ENCODE peak calls at places on chromosomes 16 and 17, in five cellular contexts. X is HEK293T, V is GF-D8, E is neural crest cell, P is Calu3. O is an unnamed sample.

GRCh38 chr17:55717898-55718735 is 4.5 kb downstream of the TMEM100 start:
- DNase-seq in P (peak), V (no peak), X (peak), E (peak), O (no peak)

GRCh38 chr17:30323262-30323894 is 10.5 kb downstream of the TMIGD1 start:
- DNase-seq in X (no peak), E (no peak), P (peak), V (no peak), O (no peak)

GRCh38 chr16:14399397-14400284 is 230.4 kb downstream of the PARN start:
- DNase-seq in X (no peak), V (no peak), P (peak), E (no peak), O (peak)

GRCh38 chr17:231966-232807 is 50.7 kb upstream of the DOC2B start:
- DNase-seq in V (no peak), P (no peak), E (no peak), X (no peak), O (no peak)

GRCh38 chr16:27369806-27370205 is 32.2 kb upstream of the IL21R start:
- DNase-seq in V (no peak), E (no peak), P (no peak), X (no peak), O (no peak)

GRCh38 chr16:14088155-14088753 is 17.1 kb downstream of the MRTFB start:
- DNase-seq in P (no peak), V (no peak), X (no peak), E (no peak), O (no peak)

GRCh38 chr17:19299866-19300265 is 62.7 kb downstream of the B9D1 start:
- DNase-seq in X (no peak), E (no peak), P (no peak), V (no peak), O (no peak)

GRCh38 chr16:81231014-81231413 is 7.5 kb upstream of the BCO1 start:
- DNase-seq in V (no peak), X (no peak), P (no peak), E (no peak), O (no peak)

GRCh38 chr17:80948091-80948960 is 43.3 kb upstream of the CHMP6 start:
- DNase-seq in P (no peak), X (no peak), E (no peak), V (no peak), O (no peak)

GRCh38 chr17:75102385-75102821 is 7.4 kb upstream of the ARMC7 start:
- DNase-seq in X (no peak), P (no peak), E (no peak), V (peak), O (no peak)

GRCh38 chr17:75637561-75637960 is 4.3 kb downstream of the SMIM5 start:
- DNase-seq in E (no peak), P (no peak), V (no peak), X (no peak), O (no peak)

GRCh38 chr17:38897671-38898290 is 27.6 kb upstream of the LASP1NB start:
- DNase-seq in V (no peak), P (no peak), E (no peak), X (no peak), O (no peak)

GRCh38 chr17:17507465-17508011 is 11.3 kb upstream of the RASD1 start:
- DNase-seq in X (no peak), P (no peak), E (no peak), V (no peak), O (no peak)

GRCh38 chr17:81398855-81399451 is 3.7 kb downstream of the BAHCC1 start:
- DNase-seq in E (no peak), P (no peak), X (no peak), V (no peak), O (no peak)

GRCh38 chr17:72510454-72511016 is 389.7 kb downstream of the SOX9 start:
- DNase-seq in X (no peak), V (no peak), P (no peak), E (no peak), O (no peak)

GRCh38 chr16:85425061-85425662 is 188.0 kb upstream of the GSE1 start:
- DNase-seq in X (no peak), E (no peak), P (no peak), V (no peak), O (no peak)